ENCODE peak calls at places on chromosomes 6 and 20, in six cellular contexts. One of them, this sample, is unnamed.
A peak's percentile ranks its signal among the peaks of the same experiment; 100 is the strongest.

GRCh38 chr20:50312682-50313187 is 122.1 kb downstream of the CEBPB start:
- ATAC-seq in upper lobe of left lung: peak; percentile 20
- ATAC-seq in GM12878: no peak
- ATAC-seq in K562: no peak
- ATAC-seq in A549: no peak
- ATAC-seq in HepG2: no peak
- ATAC-seq in this sample: peak; percentile 60

GRCh38 chr20:11389188-11389587 is 528.5 kb upstream of the BTBD3 start:
- ATAC-seq in upper lobe of left lung: no peak
- ATAC-seq in GM12878: no peak
- ATAC-seq in K562: no peak
- ATAC-seq in A549: no peak
- ATAC-seq in HepG2: no peak
- ATAC-seq in this sample: no peak

GRCh38 chr20:44253528-44253927 is 6.4 kb downstream of the GDAP1L1 start:
- ATAC-seq in upper lobe of left lung: no peak
- ATAC-seq in GM12878: no peak
- ATAC-seq in K562: no peak
- ATAC-seq in A549: no peak
- ATAC-seq in HepG2: peak; percentile 83
- ATAC-seq in this sample: no peak

GRCh38 chr6:144758602-144759001 is 473.5 kb downstream of the UTRN start:
- ATAC-seq in upper lobe of left lung: no peak
- ATAC-seq in GM12878: peak; percentile 57
- ATAC-seq in K562: no peak
- ATAC-seq in A549: no peak
- ATAC-seq in HepG2: no peak
- ATAC-seq in this sample: no peak

GRCh38 chr6:160859822-160860221 is 131.7 kb upstream of the MAP3K4 start:
- ATAC-seq in upper lobe of left lung: no peak
- ATAC-seq in GM12878: no peak
- ATAC-seq in K562: peak; percentile 86
- ATAC-seq in A549: no peak
- ATAC-seq in HepG2: no peak
- ATAC-seq in this sample: no peak

GRCh38 chr6:6610031-6610591 is 21.6 kb downstream of the LY86 start:
- ATAC-seq in upper lobe of left lung: no peak
- ATAC-seq in GM12878: peak; percentile 97
- ATAC-seq in K562: no peak
- ATAC-seq in A549: no peak
- ATAC-seq in HepG2: no peak
- ATAC-seq in this sample: no peak

GRCh38 chr6:159686697-159687096 is 6.3 kb downstream of the SOD2 start:
- ATAC-seq in upper lobe of left lung: no peak
- ATAC-seq in GM12878: no peak
- ATAC-seq in K562: no peak
- ATAC-seq in A549: no peak
- ATAC-seq in HepG2: no peak
- ATAC-seq in this sample: no peak

GRCh38 chr6:146968041-146968760 is 236.0 kb upstream of the STXBP5 start:
- ATAC-seq in upper lobe of left lung: no peak
- ATAC-seq in GM12878: no peak
- ATAC-seq in K562: no peak
- ATAC-seq in A549: no peak
- ATAC-seq in HepG2: no peak
- ATAC-seq in this sample: no peak

GRCh38 chr6:90523779-90524310 is 63.0 kb downstream of the MAP3K7 start:
- ATAC-seq in upper lobe of left lung: no peak
- ATAC-seq in GM12878: no peak
- ATAC-seq in K562: no peak
- ATAC-seq in A549: no peak
- ATAC-seq in HepG2: no peak
- ATAC-seq in this sample: no peak

GRCh38 chr6:81894286-81894685 is 141.8 kb upstream of the TENT5A start:
- ATAC-seq in upper lobe of left lung: peak; percentile 80
- ATAC-seq in GM12878: no peak
- ATAC-seq in K562: no peak
- ATAC-seq in A549: no peak
- ATAC-seq in HepG2: no peak
- ATAC-seq in this sample: peak; percentile 85

GRCh38 chr20:1389703-1390385 is 3.0 kb downstream of the FKBP1A start:
- ATAC-seq in upper lobe of left lung: no peak
- ATAC-seq in GM12878: peak; percentile 12
- ATAC-seq in K562: no peak
- ATAC-seq in A549: no peak
- ATAC-seq in HepG2: no peak
- ATAC-seq in this sample: no peak

GRCh38 chr6:80720824-80721223 is 614.4 kb downstream of the BCKDHB start:
- ATAC-seq in upper lobe of left lung: peak; percentile 42
- ATAC-seq in GM12878: no peak
- ATAC-seq in K562: no peak
- ATAC-seq in A549: no peak
- ATAC-seq in HepG2: no peak
- ATAC-seq in this sample: no peak

GRCh38 chr20:31770243-31770642 is 31.2 kb downstream of the TPX2 start:
- ATAC-seq in upper lobe of left lung: no peak
- ATAC-seq in GM12878: no peak
- ATAC-seq in K562: no peak
- ATAC-seq in A549: no peak
- ATAC-seq in HepG2: no peak
- ATAC-seq in this sample: no peak

GRCh38 chr20:41278936-41279335 is 38.6 kb downstream of the ZHX3 start:
- ATAC-seq in upper lobe of left lung: no peak
- ATAC-seq in GM12878: no peak
- ATAC-seq in K562: no peak
- ATAC-seq in A549: no peak
- ATAC-seq in HepG2: no peak
- ATAC-seq in this sample: no peak

GRCh38 chr20:53668981-53669380 is 75.3 kb upstream of the ZNF217 start:
- ATAC-seq in upper lobe of left lung: no peak
- ATAC-seq in GM12878: no peak
- ATAC-seq in K562: no peak
- ATAC-seq in A549: no peak
- ATAC-seq in HepG2: no peak
- ATAC-seq in this sample: no peak

GRCh38 chr6:29602564-29603361 is 17.8 kb downstream of the OR2H2 start:
- ATAC-seq in upper lobe of left lung: no peak
- ATAC-seq in GM12878: peak; percentile 44
- ATAC-seq in K562: peak; percentile 89
- ATAC-seq in A549: peak; percentile 48
- ATAC-seq in HepG2: peak; percentile 85
- ATAC-seq in this sample: no peak

GRCh38 chr6:4295789-4296165 is 160.4 kb upstream of the ECI2 start:
- ATAC-seq in upper lobe of left lung: no peak
- ATAC-seq in GM12878: no peak
- ATAC-seq in K562: no peak
- ATAC-seq in A549: no peak
- ATAC-seq in HepG2: no peak
- ATAC-seq in this sample: no peak

GRCh38 chr6:3515669-3516068 is 58.8 kb upstream of the SLC22A23 start:
- ATAC-seq in upper lobe of left lung: no peak
- ATAC-seq in GM12878: no peak
- ATAC-seq in K562: no peak
- ATAC-seq in A549: no peak
- ATAC-seq in HepG2: no peak
- ATAC-seq in this sample: no peak

GRCh38 chr6:71444222-71444621 is 155.6 kb downstream of the OGFRL1 start:
- ATAC-seq in upper lobe of left lung: no peak
- ATAC-seq in GM12878: no peak
- ATAC-seq in K562: no peak
- ATAC-seq in A549: peak; percentile 62
- ATAC-seq in HepG2: no peak
- ATAC-seq in this sample: no peak

GRCh38 chr6:99307295-99307907 is 42.1 kb downstream of the FAXC start:
- ATAC-seq in upper lobe of left lung: peak; percentile 25
- ATAC-seq in GM12878: no peak
- ATAC-seq in K562: no peak
- ATAC-seq in A549: no peak
- ATAC-seq in HepG2: no peak
- ATAC-seq in this sample: no peak

DNA sequence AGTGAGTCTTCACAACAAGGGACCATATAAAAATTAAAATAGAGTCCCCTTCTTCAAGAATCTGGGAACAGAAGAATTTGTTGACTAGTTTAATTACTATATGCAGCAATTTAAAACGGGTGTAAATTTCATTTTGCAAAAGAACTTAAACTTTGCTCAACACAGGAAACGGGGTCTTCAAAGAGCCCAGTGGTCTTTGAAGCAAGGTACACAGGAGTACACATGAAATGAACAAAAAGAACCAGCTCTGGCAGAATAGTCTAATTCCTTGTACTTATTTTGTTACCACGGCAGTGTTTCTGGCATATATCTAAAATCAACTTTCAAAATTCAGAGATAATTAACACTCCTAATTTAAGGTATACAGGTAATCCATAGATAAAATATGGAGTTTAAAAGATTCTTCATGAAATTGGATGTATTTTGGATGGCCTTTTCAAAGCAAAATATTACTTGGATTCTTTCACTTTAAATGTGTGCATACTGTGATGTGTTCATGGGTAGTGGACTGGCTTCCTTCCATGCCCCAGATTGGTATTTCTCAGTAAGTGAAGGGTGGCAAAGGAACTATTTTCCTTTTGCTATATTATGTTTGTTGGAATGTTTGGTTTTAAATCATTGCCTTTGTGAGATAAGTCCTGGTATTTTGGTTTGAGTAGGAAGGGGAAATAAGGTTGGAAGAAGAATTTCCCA is 96.8 kb upstream of the THEMIS start:
- ATAC-seq in upper lobe of left lung: no peak
- ATAC-seq in GM12878: no peak
- ATAC-seq in K562: no peak
- ATAC-seq in A549: no peak
- ATAC-seq in HepG2: no peak
- ATAC-seq in this sample: no peak
- TF ChIP-seq EP300 in upper lobe of left lung: no peak
- TF ChIP-seq EP300 in GM12878: no peak
- TF ChIP-seq EP300 in K562: no peak
- TF ChIP-seq EP300 in A549: no peak
- TF ChIP-seq EP300 in HepG2: no peak
- TF ChIP-seq EP300 in this sample: no peak

DNA sequence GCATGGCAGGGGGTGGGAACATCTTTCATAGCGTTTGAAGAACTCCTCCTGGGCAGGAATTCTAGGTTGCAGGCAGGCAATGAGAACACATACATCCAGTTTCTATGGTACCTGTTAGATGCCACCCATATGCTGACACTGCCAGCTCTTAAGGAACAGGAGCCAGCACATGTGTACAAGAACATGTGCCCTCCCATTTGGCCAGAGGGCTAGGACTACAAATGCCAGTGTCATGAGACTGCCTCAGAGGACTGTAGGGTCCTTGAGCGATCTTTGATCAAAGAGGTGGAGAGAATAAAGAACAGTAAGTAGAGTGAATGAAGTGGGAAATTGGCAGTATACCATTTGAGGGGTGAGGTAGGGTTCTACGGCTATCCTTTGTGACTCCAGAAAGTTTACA is 45.8 kb downstream of the GCLC start:
- ATAC-seq in upper lobe of left lung: no peak
- ATAC-seq in GM12878: no peak
- ATAC-seq in K562: no peak
- ATAC-seq in A549: no peak
- ATAC-seq in HepG2: no peak
- ATAC-seq in this sample: no peak
- H3K4me1 ChIP-seq in upper lobe of left lung: no peaks in the 10 kb centered on the region
- H3K4me1 ChIP-seq in GM12878: no peaks in the 10 kb centered on the region
- H3K4me1 ChIP-seq in K562: no peaks in the 10 kb centered on the region
- H3K4me1 ChIP-seq in A549: peaks cover 59% of the 10 kb centered on the region
- H3K4me1 ChIP-seq in HepG2: no peaks in the 10 kb centered on the region
- H3K4me1 ChIP-seq in this sample: peaks cover 12% of the 10 kb centered on the region

GRCh38 chr20:9230406-9230805 is 161.5 kb downstream of the PLCB4 start:
- ATAC-seq in upper lobe of left lung: no peak
- ATAC-seq in GM12878: no peak
- ATAC-seq in K562: no peak
- ATAC-seq in A549: no peak
- ATAC-seq in HepG2: no peak
- ATAC-seq in this sample: no peak

GRCh38 chr20:9236408-9236912 is 167.6 kb downstream of the PLCB4 start:
- ATAC-seq in upper lobe of left lung: no peak
- ATAC-seq in GM12878: no peak
- ATAC-seq in K562: no peak
- ATAC-seq in A549: no peak
- ATAC-seq in HepG2: no peak
- ATAC-seq in this sample: no peak

GRCh38 chr20:9241232-9241692 is 172.4 kb downstream of the PLCB4 start:
- ATAC-seq in upper lobe of left lung: peak; percentile 48
- ATAC-seq in GM12878: no peak
- ATAC-seq in K562: no peak
- ATAC-seq in A549: peak; percentile 44
- ATAC-seq in HepG2: no peak
- ATAC-seq in this sample: no peak

DNA sequence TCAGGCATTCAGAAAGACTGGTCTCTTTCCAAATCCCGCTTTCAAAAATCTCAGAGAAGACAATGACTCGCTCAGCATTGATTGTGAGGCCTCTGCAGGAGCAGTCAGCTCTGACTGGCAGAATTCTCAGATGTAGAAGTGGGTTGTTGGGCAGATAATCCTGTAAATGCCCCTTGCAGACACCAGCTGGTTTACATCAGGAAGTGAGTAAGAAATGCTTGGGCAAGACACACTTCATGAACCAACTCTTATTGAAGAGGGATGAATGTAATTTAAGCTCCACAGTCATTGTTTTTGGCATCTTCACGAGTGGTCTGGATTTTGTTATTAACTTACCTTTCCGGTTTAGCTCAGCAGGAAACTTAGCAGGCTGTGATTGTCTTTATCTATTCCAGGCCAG is 166.6 kb downstream of the PLCB4 start:
- ATAC-seq in upper lobe of left lung: no peak
- ATAC-seq in GM12878: no peak
- ATAC-seq in K562: no peak
- ATAC-seq in A549: no peak
- ATAC-seq in HepG2: no peak
- ATAC-seq in this sample: no peak
- TF ChIP-seq EP300 in upper lobe of left lung: no peak
- TF ChIP-seq EP300 in GM12878: no peak
- TF ChIP-seq EP300 in K562: no peak
- TF ChIP-seq EP300 in A549: no peak
- TF ChIP-seq EP300 in HepG2: no peak
- TF ChIP-seq EP300 in this sample: no peak

DNA sequence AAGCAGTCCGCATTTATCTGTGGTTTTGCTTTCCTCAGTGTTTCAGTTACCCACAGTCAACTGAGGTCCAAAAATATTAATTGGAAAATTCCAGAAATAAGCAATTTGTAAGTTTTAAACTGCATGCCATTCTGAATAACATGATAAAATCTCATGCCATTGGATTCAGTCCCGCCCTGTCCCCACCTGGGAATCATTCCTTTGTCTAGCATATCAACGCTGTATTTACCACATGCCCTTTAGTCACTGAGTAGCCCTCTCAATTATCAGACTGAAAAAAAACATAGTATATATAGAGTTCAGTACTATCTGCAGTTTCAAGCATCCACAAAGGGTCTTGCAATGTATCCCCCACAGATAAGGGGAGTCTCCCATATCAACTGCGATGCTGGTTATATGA is 17.1 kb downstream of the RANBP9 start:
- ATAC-seq in upper lobe of left lung: no peak
- ATAC-seq in GM12878: no peak
- ATAC-seq in K562: peak; percentile 18
- ATAC-seq in A549: no peak
- ATAC-seq in HepG2: no peak
- ATAC-seq in this sample: no peak
- H3K4me1 ChIP-seq in upper lobe of left lung: peaks cover 10% of the 10 kb centered on the region
- H3K4me1 ChIP-seq in GM12878: peaks cover 9% of the 10 kb centered on the region
- H3K4me1 ChIP-seq in K562: peaks cover under 1% of the 10 kb centered on the region
- H3K4me1 ChIP-seq in A549: peaks cover 5% of the 10 kb centered on the region
- H3K4me1 ChIP-seq in HepG2: peaks cover 11% of the 10 kb centered on the region
- H3K4me1 ChIP-seq in this sample: peaks cover 5% of the 10 kb centered on the region